ENCODE peak calls at places on chromosome 15, in seven cellular contexts. One of them, this sample, is unnamed. For H3K4me1 and H3K27me3, the result is how much of the 10 kb centered on the place peaks cover.

GRCh38 chr15:29143909-29144308 is 125.7 kb downstream of the NSMCE3 start:
- DNase-seq in upper lobe of right lung: no peak
- DNase-seq in right atrium auricular region: no peak
- DNase-seq in tibial nerve: no peak
- DNase-seq in endothelial cell of umbilical vein: no peak
- DNase-seq in mammary epithelial cell: peak
- DNase-seq in body of pancreas: no peak
- DNase-seq in this sample: no peak

GRCh38 chr15:31347067-31347975 is 20.7 kb downstream of the KLF13 start:
- DNase-seq in upper lobe of right lung: peak
- DNase-seq in right atrium auricular region: no peak
- DNase-seq in tibial nerve: no peak
- DNase-seq in endothelial cell of umbilical vein: no peak
- DNase-seq in mammary epithelial cell: no peak
- DNase-seq in body of pancreas: peak
- DNase-seq in this sample: no peak

GRCh38 chr15:82850242-82850591 is 40.8 kb downstream of the WHAMM start:
- DNase-seq in upper lobe of right lung: no peak
- DNase-seq in right atrium auricular region: peak
- DNase-seq in tibial nerve: no peak
- DNase-seq in endothelial cell of umbilical vein: no peak
- DNase-seq in mammary epithelial cell: peak
- DNase-seq in body of pancreas: peak
- DNase-seq in this sample: no peak

GRCh38 chr15:36817776-36818175 is 238.3 kb downstream of the CDIN1 start:
- DNase-seq in upper lobe of right lung: no peak
- DNase-seq in right atrium auricular region: no peak
- DNase-seq in tibial nerve: no peak
- DNase-seq in endothelial cell of umbilical vein: no peak
- DNase-seq in mammary epithelial cell: no peak
- DNase-seq in body of pancreas: no peak
- DNase-seq in this sample: no peak

GRCh38 chr15:82750831-82751181 is 41.1 kb upstream of the AP3B2 start:
- DNase-seq in upper lobe of right lung: no peak
- DNase-seq in right atrium auricular region: no peak
- DNase-seq in tibial nerve: no peak
- DNase-seq in endothelial cell of umbilical vein: no peak
- DNase-seq in mammary epithelial cell: no peak
- DNase-seq in body of pancreas: no peak
- DNase-seq in this sample: no peak

GRCh38 chr15:55628369-55628730 is 40.2 kb upstream of the PYGO1 start:
- DNase-seq in upper lobe of right lung: no peak
- DNase-seq in right atrium auricular region: no peak
- DNase-seq in tibial nerve: no peak
- DNase-seq in endothelial cell of umbilical vein: no peak
- DNase-seq in mammary epithelial cell: no peak
- DNase-seq in body of pancreas: no peak
- DNase-seq in this sample: no peak

GRCh38 chr15:87631093-87631492 is 625.4 kb downstream of the NTRK3 start:
- DNase-seq in upper lobe of right lung: no peak
- DNase-seq in right atrium auricular region: no peak
- DNase-seq in tibial nerve: no peak
- DNase-seq in endothelial cell of umbilical vein: no peak
- DNase-seq in mammary epithelial cell: no peak
- DNase-seq in body of pancreas: no peak
- DNase-seq in this sample: no peak

GRCh38 chr15:51939216-51939615 is 32.4 kb downstream of the LEO1 start:
- DNase-seq in upper lobe of right lung: no peak
- DNase-seq in right atrium auricular region: no peak
- DNase-seq in tibial nerve: no peak
- DNase-seq in endothelial cell of umbilical vein: peak
- DNase-seq in mammary epithelial cell: no peak
- DNase-seq in body of pancreas: no peak
- DNase-seq in this sample: no peak

GRCh38 chr15:40731034-40731433 is 24.0 kb downstream of the RMDN3 start:
- DNase-seq in upper lobe of right lung: no peak
- DNase-seq in right atrium auricular region: no peak
- DNase-seq in tibial nerve: no peak
- DNase-seq in endothelial cell of umbilical vein: peak
- DNase-seq in mammary epithelial cell: no peak
- DNase-seq in body of pancreas: no peak
- DNase-seq in this sample: no peak

GRCh38 chr15:66809664-66810063 is 107.6 kb downstream of the SMAD6 start:
- DNase-seq in upper lobe of right lung: no peak
- DNase-seq in right atrium auricular region: no peak
- DNase-seq in tibial nerve: no peak
- DNase-seq in endothelial cell of umbilical vein: no peak
- DNase-seq in mammary epithelial cell: no peak
- DNase-seq in body of pancreas: no peak
- DNase-seq in this sample: no peak

GRCh38 chr15:83462026-83462425 is 14.9 kb downstream of the SH3GL3 start:
- DNase-seq in upper lobe of right lung: no peak
- DNase-seq in right atrium auricular region: no peak
- DNase-seq in tibial nerve: no peak
- DNase-seq in endothelial cell of umbilical vein: no peak
- DNase-seq in mammary epithelial cell: no peak
- DNase-seq in body of pancreas: no peak
- DNase-seq in this sample: no peak

GRCh38 chr15:49075876-49076275 is 29.6 kb upstream of the SECISBP2L start:
- DNase-seq in upper lobe of right lung: no peak
- DNase-seq in right atrium auricular region: no peak
- DNase-seq in tibial nerve: no peak
- DNase-seq in endothelial cell of umbilical vein: peak
- DNase-seq in mammary epithelial cell: no peak
- DNase-seq in body of pancreas: no peak
- DNase-seq in this sample: no peak

GRCh38 chr15:89179966-89180875 is 41.2 kb downstream of the RLBP1 start:
- DNase-seq in upper lobe of right lung: no peak
- DNase-seq in right atrium auricular region: no peak
- DNase-seq in tibial nerve: no peak
- DNase-seq in endothelial cell of umbilical vein: no peak
- DNase-seq in mammary epithelial cell: peak
- DNase-seq in body of pancreas: no peak
- DNase-seq in this sample: no peak

GRCh38 chr15:64216722-64217428 is 54.1 kb upstream of the PPIB start:
- DNase-seq in upper lobe of right lung: no peak
- DNase-seq in right atrium auricular region: no peak
- DNase-seq in tibial nerve: no peak
- DNase-seq in endothelial cell of umbilical vein: peak
- DNase-seq in mammary epithelial cell: no peak
- DNase-seq in body of pancreas: peak
- DNase-seq in this sample: peak

GRCh38 chr15:100786901-100787566 is 92.6 kb upstream of the ALDH1A3 start:
- DNase-seq in upper lobe of right lung: peak
- DNase-seq in right atrium auricular region: peak
- DNase-seq in tibial nerve: peak
- DNase-seq in endothelial cell of umbilical vein: no peak
- DNase-seq in mammary epithelial cell: no peak
- DNase-seq in body of pancreas: no peak
- DNase-seq in this sample: no peak

GRCh38 chr15:82680200-82681102 is 29.2 kb downstream of the AP3B2 start:
- DNase-seq in upper lobe of right lung: peak
- DNase-seq in right atrium auricular region: no peak
- DNase-seq in tibial nerve: no peak
- DNase-seq in endothelial cell of umbilical vein: no peak
- DNase-seq in mammary epithelial cell: peak
- DNase-seq in body of pancreas: peak
- DNase-seq in this sample: peak

GRCh38 chr15:99141943-99142342 is 37.1 kb downstream of the SYNM start:
- DNase-seq in upper lobe of right lung: no peak
- DNase-seq in right atrium auricular region: no peak
- DNase-seq in tibial nerve: no peak
- DNase-seq in endothelial cell of umbilical vein: no peak
- DNase-seq in mammary epithelial cell: no peak
- DNase-seq in body of pancreas: no peak
- DNase-seq in this sample: no peak

GRCh38 chr15:97961067-97961954 is 808 bp downstream of the ARRDC4 start:
- DNase-seq in upper lobe of right lung: peak
- DNase-seq in right atrium auricular region: no peak
- DNase-seq in tibial nerve: no peak
- DNase-seq in endothelial cell of umbilical vein: no peak
- DNase-seq in mammary epithelial cell: peak
- DNase-seq in body of pancreas: peak
- DNase-seq in this sample: peak

GRCh38 chr15:97960364-97961066 is at the start of gene ARRDC4:
- DNase-seq in upper lobe of right lung: peak
- DNase-seq in right atrium auricular region: peak
- DNase-seq in tibial nerve: peak
- DNase-seq in endothelial cell of umbilical vein: peak
- DNase-seq in mammary epithelial cell: peak
- DNase-seq in body of pancreas: peak
- DNase-seq in this sample: peak

GRCh38 chr15:97959738-97960363 is 652 bp upstream of the ARRDC4 start:
- DNase-seq in upper lobe of right lung: no peak
- DNase-seq in right atrium auricular region: no peak
- DNase-seq in tibial nerve: no peak
- DNase-seq in endothelial cell of umbilical vein: peak
- DNase-seq in mammary epithelial cell: no peak
- DNase-seq in body of pancreas: no peak
- DNase-seq in this sample: no peak

GRCh38 chr15:97963779-97964178 is 3.3 kb downstream of the ARRDC4 start:
- DNase-seq in upper lobe of right lung: no peak
- DNase-seq in right atrium auricular region: no peak
- DNase-seq in tibial nerve: no peak
- DNase-seq in endothelial cell of umbilical vein: no peak
- DNase-seq in mammary epithelial cell: no peak
- DNase-seq in body of pancreas: no peak
- DNase-seq in this sample: no peak

DNA sequence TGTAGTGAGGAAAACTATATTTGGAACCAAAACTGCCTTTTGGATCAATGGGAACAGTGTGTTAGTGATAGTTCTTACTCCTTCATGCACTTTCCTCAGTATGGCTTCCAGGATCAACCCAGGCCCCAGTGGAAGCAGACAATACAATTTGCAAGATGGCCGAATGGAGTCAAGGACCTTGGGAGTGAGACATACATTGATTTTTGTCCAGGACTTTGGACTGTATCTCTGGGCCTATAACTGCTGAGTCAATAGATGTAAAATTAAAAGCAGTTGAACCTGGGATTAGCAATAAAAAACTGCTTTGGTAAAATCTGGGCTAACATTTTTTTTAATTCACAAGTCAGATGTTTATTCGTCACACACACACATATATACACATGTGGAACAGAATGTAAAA is 1.8 kb downstream of the ARRDC4 start:
- DNase-seq in upper lobe of right lung: no peak
- DNase-seq in right atrium auricular region: no peak
- DNase-seq in tibial nerve: no peak
- DNase-seq in endothelial cell of umbilical vein: no peak
- DNase-seq in mammary epithelial cell: no peak
- DNase-seq in body of pancreas: no peak
- DNase-seq in this sample: no peak
- H3K4me1 ChIP-seq in upper lobe of right lung: under half
- H3K4me1 ChIP-seq in right atrium auricular region: under half
- H3K4me1 ChIP-seq in tibial nerve: under half
- H3K4me1 ChIP-seq in endothelial cell of umbilical vein: under half
- H3K4me1 ChIP-seq in mammary epithelial cell: under half
- H3K4me1 ChIP-seq in body of pancreas: under half
- H3K4me1 ChIP-seq in this sample: under half

DNA sequence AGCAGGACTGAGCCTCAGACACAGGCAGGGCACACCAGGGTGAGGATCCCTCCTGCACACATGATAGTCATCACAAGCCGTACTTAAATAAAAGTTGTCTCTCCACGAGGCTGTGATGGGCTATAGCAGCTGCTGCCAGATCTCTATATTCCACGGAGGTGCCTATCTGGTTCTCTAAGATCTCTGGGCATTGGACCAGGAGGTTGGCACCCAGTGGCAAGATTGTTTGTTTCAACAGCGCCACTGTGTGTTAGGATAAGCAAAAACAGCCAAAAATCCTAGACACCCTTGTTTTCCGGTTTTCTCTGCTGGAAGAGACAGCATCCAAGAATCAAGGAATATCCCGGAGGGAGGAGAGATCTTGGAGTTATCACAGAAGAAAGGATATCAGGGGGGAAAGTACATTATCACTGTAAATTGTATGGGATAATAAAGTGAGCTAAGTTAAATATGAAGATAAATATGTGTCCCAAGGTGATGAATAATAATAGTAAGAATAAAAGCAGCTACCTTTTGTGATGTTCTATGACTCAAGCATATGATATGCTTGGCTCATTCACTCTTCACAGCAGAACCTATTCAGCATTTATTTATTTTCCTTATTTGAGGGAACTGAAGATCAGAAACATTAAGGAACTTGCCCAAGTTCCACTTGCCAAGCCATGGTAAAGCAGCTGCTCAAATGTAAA is 90.6 kb upstream of the AKAP13 start:
- DNase-seq in upper lobe of right lung: no peak
- DNase-seq in right atrium auricular region: no peak
- DNase-seq in tibial nerve: no peak
- DNase-seq in endothelial cell of umbilical vein: peak
- DNase-seq in mammary epithelial cell: peak
- DNase-seq in body of pancreas: peak
- DNase-seq in this sample: no peak
- TF ChIP-seq CTCF in upper lobe of right lung: peak
- TF ChIP-seq CTCF in right atrium auricular region: peak
- TF ChIP-seq CTCF in tibial nerve: peak
- TF ChIP-seq CTCF in endothelial cell of umbilical vein: peak
- TF ChIP-seq CTCF in mammary epithelial cell: peak
- TF ChIP-seq CTCF in body of pancreas: peak
- TF ChIP-seq CTCF in this sample: no peak

GRCh38 chr15:34796847-34797246 is 1.5 kb upstream of the ACTC1 start:
- DNase-seq in upper lobe of right lung: no peak
- DNase-seq in right atrium auricular region: no peak
- DNase-seq in tibial nerve: no peak
- DNase-seq in endothelial cell of umbilical vein: no peak
- DNase-seq in mammary epithelial cell: no peak
- DNase-seq in body of pancreas: no peak
- DNase-seq in this sample: no peak
- H3K27me3 ChIP-seq in upper lobe of right lung: under half
- H3K27me3 ChIP-seq in right atrium auricular region: under half
- H3K27me3 ChIP-seq in tibial nerve: under half
- H3K27me3 ChIP-seq in endothelial cell of umbilical vein: under half
- H3K27me3 ChIP-seq in mammary epithelial cell: under half
- H3K27me3 ChIP-seq in body of pancreas: under half
- H3K27me3 ChIP-seq in this sample: under half

GRCh38 chr15:75200765-75201608 is 695 bp upstream of the C15orf39 start:
- DNase-seq in upper lobe of right lung: peak
- DNase-seq in right atrium auricular region: peak
- DNase-seq in tibial nerve: no peak
- DNase-seq in endothelial cell of umbilical vein: peak
- DNase-seq in mammary epithelial cell: peak
- DNase-seq in body of pancreas: peak
- DNase-seq in this sample: peak

GRCh38 chr15:75201609-75202250 is at the start of gene C15orf39:
- DNase-seq in upper lobe of right lung: peak
- DNase-seq in right atrium auricular region: no peak
- DNase-seq in tibial nerve: peak
- DNase-seq in endothelial cell of umbilical vein: peak
- DNase-seq in mammary epithelial cell: peak
- DNase-seq in body of pancreas: peak
- DNase-seq in this sample: peak

GRCh38 chr15:75198560-75199346 is 2.9 kb upstream of the C15orf39 start:
- DNase-seq in upper lobe of right lung: no peak
- DNase-seq in right atrium auricular region: no peak
- DNase-seq in tibial nerve: no peak
- DNase-seq in endothelial cell of umbilical vein: peak
- DNase-seq in mammary epithelial cell: peak
- DNase-seq in body of pancreas: no peak
- DNase-seq in this sample: no peak

GRCh38 chr15:75199347-75199976 is 2.2 kb upstream of the C15orf39 start:
- DNase-seq in upper lobe of right lung: no peak
- DNase-seq in right atrium auricular region: no peak
- DNase-seq in tibial nerve: no peak
- DNase-seq in endothelial cell of umbilical vein: no peak
- DNase-seq in mammary epithelial cell: no peak
- DNase-seq in body of pancreas: no peak
- DNase-seq in this sample: no peak

GRCh38 chr15:75200391-75200764 is 1.3 kb upstream of the C15orf39 start:
- DNase-seq in upper lobe of right lung: no peak
- DNase-seq in right atrium auricular region: no peak
- DNase-seq in tibial nerve: no peak
- DNase-seq in endothelial cell of umbilical vein: no peak
- DNase-seq in mammary epithelial cell: no peak
- DNase-seq in body of pancreas: no peak
- DNase-seq in this sample: no peak
- H3K4me1 ChIP-seq in upper lobe of right lung: under half
- H3K4me1 ChIP-seq in right atrium auricular region: under half
- H3K4me1 ChIP-seq in tibial nerve: under half
- H3K4me1 ChIP-seq in endothelial cell of umbilical vein: under half
- H3K4me1 ChIP-seq in mammary epithelial cell: under half
- H3K4me1 ChIP-seq in body of pancreas: under half
- H3K4me1 ChIP-seq in this sample: under half

This sample was measured in ovary.